ENCODE peak calls at places on chromosomes 6 and 20, in six cellular contexts. One of them, this sample, is unnamed.

GRCh38 chr20:56826306-56826970 is 197.3 kb downstream of the TFAP2C start:
- DNase-seq in NCI-H1048: no peak
- DNase-seq in ELR: peak
- DNase-seq in EL: peak
- DNase-seq in HepG2: no peak
- DNase-seq in NCI-H1092 treated with DMSO at 0.1 percent for 48 hours: no peak
- DNase-seq in this sample: no peak

GRCh38 chr6:132167966-132168365 is 216.8 kb upstream of the CCN2 start:
- DNase-seq in NCI-H1048: peak
- DNase-seq in ELR: no peak
- DNase-seq in EL: no peak
- DNase-seq in HepG2: peak
- DNase-seq in NCI-H1092 treated with DMSO at 0.1 percent for 48 hours: no peak
- DNase-seq in this sample: no peak

GRCh38 chr6:39847216-39847615 is 55.0 kb downstream of the DAAM2 start:
- DNase-seq in NCI-H1048: no peak
- DNase-seq in ELR: no peak
- DNase-seq in EL: no peak
- DNase-seq in HepG2: no peak
- DNase-seq in NCI-H1092 treated with DMSO at 0.1 percent for 48 hours: no peak
- DNase-seq in this sample: no peak

GRCh38 chr6:8492536-8493125 is 57.3 kb upstream of the SLC35B3 start:
- DNase-seq in NCI-H1048: no peak
- DNase-seq in ELR: no peak
- DNase-seq in EL: no peak
- DNase-seq in HepG2: no peak
- DNase-seq in NCI-H1092 treated with DMSO at 0.1 percent for 48 hours: no peak
- DNase-seq in this sample: no peak

GRCh38 chr6:169254456-169255316 is 1.0 kb upstream of the THBS2 start:
- DNase-seq in NCI-H1048: no peak
- DNase-seq in ELR: no peak
- DNase-seq in EL: no peak
- DNase-seq in HepG2: no peak
- DNase-seq in NCI-H1092 treated with DMSO at 0.1 percent for 48 hours: no peak
- DNase-seq in this sample: no peak

GRCh38 chr6:97312241-97312640 is 29.2 kb upstream of the MMS22L start:
- DNase-seq in NCI-H1048: no peak
- DNase-seq in ELR: peak
- DNase-seq in EL: no peak
- DNase-seq in HepG2: no peak
- DNase-seq in NCI-H1092 treated with DMSO at 0.1 percent for 48 hours: no peak
- DNase-seq in this sample: no peak

GRCh38 chr6:155378284-155378683 is 64.0 kb upstream of the TFB1M start:
- DNase-seq in NCI-H1048: no peak
- DNase-seq in ELR: no peak
- DNase-seq in EL: no peak
- DNase-seq in HepG2: no peak
- DNase-seq in NCI-H1092 treated with DMSO at 0.1 percent for 48 hours: no peak
- DNase-seq in this sample: no peak

GRCh38 chr6:53041356-53041755 is 23.8 kb upstream of the FBXO9 start:
- DNase-seq in NCI-H1048: no peak
- DNase-seq in ELR: peak
- DNase-seq in EL: peak
- DNase-seq in HepG2: no peak
- DNase-seq in NCI-H1092 treated with DMSO at 0.1 percent for 48 hours: no peak
- DNase-seq in this sample: no peak

GRCh38 chr6:138724015-138724414 is 49.6 kb upstream of the CCDC28A start:
- DNase-seq in NCI-H1048: no peak
- DNase-seq in ELR: peak
- DNase-seq in EL: peak
- DNase-seq in HepG2: peak
- DNase-seq in NCI-H1092 treated with DMSO at 0.1 percent for 48 hours: no peak
- DNase-seq in this sample: peak

GRCh38 chr6:140276719-140277118 is 902.3 kb upstream of the CITED2 start:
- DNase-seq in NCI-H1048: no peak
- DNase-seq in ELR: peak
- DNase-seq in EL: peak
- DNase-seq in HepG2: no peak
- DNase-seq in NCI-H1092 treated with DMSO at 0.1 percent for 48 hours: no peak
- DNase-seq in this sample: no peak

GRCh38 chr20:22385602-22386299 is 198.6 kb downstream of the FOXA2 start:
- DNase-seq in NCI-H1048: no peak
- DNase-seq in ELR: no peak
- DNase-seq in EL: no peak
- DNase-seq in HepG2: peak
- DNase-seq in NCI-H1092 treated with DMSO at 0.1 percent for 48 hours: peak
- DNase-seq in this sample: no peak

GRCh38 chr6:111812080-111813038 is 60.9 kb downstream of the FYN start:
- DNase-seq in NCI-H1048: no peak
- DNase-seq in ELR: peak
- DNase-seq in EL: peak
- DNase-seq in HepG2: no peak
- DNase-seq in NCI-H1092 treated with DMSO at 0.1 percent for 48 hours: no peak
- DNase-seq in this sample: no peak

GRCh38 chr6:75044846-75045245 is 161.0 kb downstream of the COL12A1 start:
- DNase-seq in NCI-H1048: no peak
- DNase-seq in ELR: no peak
- DNase-seq in EL: peak
- DNase-seq in HepG2: no peak
- DNase-seq in NCI-H1092 treated with DMSO at 0.1 percent for 48 hours: no peak
- DNase-seq in this sample: no peak

GRCh38 chr6:47832386-47833080 is 50.7 kb downstream of the OPN5 start:
- DNase-seq in NCI-H1048: no peak
- DNase-seq in ELR: no peak
- DNase-seq in EL: no peak
- DNase-seq in HepG2: no peak
- DNase-seq in NCI-H1092 treated with DMSO at 0.1 percent for 48 hours: no peak
- DNase-seq in this sample: no peak

This sample was measured in left lobe of liver.